ENCODE peak calls at places on chromosomes 3 and 15, in six cellular contexts. W, C, P, H, Z and I are unnamed samples.

GRCh38 chr15:77454956-77455355 is 34.3 kb downstream of the HMG20A start:
- DNase-seq in W (no peak), C (no peak), P (no peak), H (no peak), Z (no peak), I (no peak)

GRCh38 chr3:14814473-14814872 is 4.3 kb upstream of the FGD5 start:
- DNase-seq in W (no peak), C (no peak), P (no peak), H (no peak), Z (no peak), I (no peak)

GRCh38 chr3:54999801-55000200 is 71.9 kb upstream of the LRTM1 start:
- DNase-seq in W (no peak), C (no peak), P (no peak), H (no peak), Z (no peak), I (peak; percentile 8)

GRCh38 chr15:91255788-91256187 is 155.7 kb downstream of the SV2B start:
- DNase-seq in W (no peak), C (no peak), P (no peak), H (no peak), Z (no peak), I (no peak)

GRCh38 chr15:98177950-98178848 is 217.7 kb downstream of the ARRDC4 start:
- DNase-seq in W (peak; percentile 90), C (peak; percentile 1), P (peak; percentile 29), H (peak; percentile 73), Z (peak; percentile 29), I (peak; percentile 71)

GRCh38 chr3:55189359-55189801 is 261.5 kb upstream of the LRTM1 start:
- DNase-seq in W (peak; percentile 7), C (no peak), P (no peak), H (no peak), Z (no peak), I (no peak)

GRCh38 chr3:152359385-152360248 is 90.9 kb downstream of the MBNL1 start:
- DNase-seq in W (no peak), C (no peak), P (no peak), H (no peak), Z (no peak), I (no peak)

GRCh38 chr15:79853492-79854328 is 43.1 kb downstream of the MTHFS start:
- DNase-seq in W (peak; percentile 85), C (peak; percentile 24), P (peak; percentile 47), H (peak; percentile 86), Z (peak; percentile 32), I (peak; percentile 74)

GRCh38 chr3:154389861-154390260 is 40.1 kb downstream of the GPR149 start:
- DNase-seq in W (no peak), C (no peak), P (no peak), H (no peak), Z (no peak), I (no peak)

GRCh38 chr3:161171639-161172552 is 49.2 kb upstream of the NMD3 start:
- DNase-seq in W (peak; percentile 47), C (no peak), P (no peak), H (no peak), Z (no peak), I (no peak)

GRCh38 chr15:51185213-51185619 is 90.5 kb upstream of the TNFAIP8L3 start:
- DNase-seq in W (no peak), C (no peak), P (no peak), H (no peak), Z (no peak), I (peak; percentile 41)

GRCh38 chr3:99637041-99637380 is 1.4 kb upstream of the COL8A1 start:
- DNase-seq in W (no peak), C (no peak), P (no peak), H (no peak), Z (no peak), I (no peak)

GRCh38 chr3:74661672-74662071 is 47.2 kb upstream of the CNTN3 start:
- DNase-seq in W (no peak), C (no peak), P (no peak), H (no peak), Z (no peak), I (no peak)

GRCh38 chr3:189927975-189928895 is 192.5 kb downstream of the P3H2 start:
- DNase-seq in W (peak; percentile 8), C (no peak), P (no peak), H (no peak), Z (no peak), I (no peak)

GRCh38 chr3:187717572-187717971 is 15.2 kb upstream of the RTP2 start:
- DNase-seq in W (no peak), C (no peak), P (no peak), H (no peak), Z (no peak), I (no peak)

GRCh38 chr3:71244153-71245051 is 339.1 kb downstream of the FOXP1 start:
- DNase-seq in W (no peak), C (no peak), P (no peak), H (no peak), Z (no peak), I (no peak)